ENCODE peak calls at places on chromosomes 5 and 9, in ten cellular contexts. A is endothelial cell, D is WTC11, I is GM13977, R is HCT116, O is BJ, Q is A549, J is AG04450, B is RWPE1, W is sigmoid colon. F is an unnamed sample.

GRCh38 chr5:17355585-17356346 is 138.3 kb downstream of the BASP1 start:
- DNase-seq in I (no peak), O (peak), A (no peak), J (no peak), D (no peak), R (no peak), B (no peak), W (no peak), Q (no peak), F (no peak)

GRCh38 chr5:93273176-93273575 is 307.8 kb downstream of the NR2F1-AS1 start:
- DNase-seq in I (no peak), D (no peak), Q (no peak), A (no peak), J (no peak), B (peak), R (no peak), W (no peak), O (no peak), F (no peak)

GRCh38 chr5:111935022-111935421 is 178.0 kb upstream of the NREP start:
- DNase-seq in O (no peak), I (no peak), B (no peak), A (no peak), W (no peak), J (no peak), Q (no peak), R (no peak), D (no peak), F (no peak)

GRCh38 chr9:98317134-98317857 is 61.8 kb upstream of the TBC1D2 start:
- DNase-seq in A (no peak), J (no peak), Q (no peak), R (no peak), W (no peak), I (no peak), O (no peak), D (no peak), B (no peak), F (no peak)

GRCh38 chr5:54742417-54742889 is 224.9 kb downstream of the SNX18 start:
- DNase-seq in I (no peak), A (peak), B (peak), O (no peak), W (no peak), Q (peak), J (no peak), R (no peak), D (no peak), F (no peak)

GRCh38 chr5:148849461-148849860 is 23.1 kb downstream of the ADRB2 start:
- DNase-seq in Q (no peak), J (no peak), O (no peak), B (no peak), W (no peak), A (no peak), R (no peak), D (no peak), I (no peak), F (no peak)

GRCh38 chr9:130387905-130388304 is 56.9 kb upstream of the ASS1 start:
- DNase-seq in O (no peak), D (no peak), B (no peak), W (no peak), A (no peak), Q (no peak), I (no peak), J (no peak), R (no peak), F (no peak)

GRCh38 chr5:8829322-8830029 is 716.4 kb downstream of the SEMA5A start:
- DNase-seq in Q (peak), O (peak), R (no peak), W (no peak), B (peak), A (no peak), D (no peak), I (no peak), J (peak), F (no peak)

GRCh38 chr5:136057401-136057951 is 28.7 kb downstream of the TGFBI start:
- DNase-seq in I (no peak), J (peak), D (no peak), W (no peak), O (no peak), R (no peak), B (no peak), A (no peak), Q (no peak), F (no peak)

GRCh38 chr5:139671096-139671841 is 23.1 kb downstream of the CXXC5 start:
- DNase-seq in I (peak), B (peak), D (no peak), J (no peak), R (no peak), O (no peak), A (peak), Q (no peak), W (no peak), F (no peak)

GRCh38 chr9:33415152-33416038 is 13.0 kb upstream of the AQP7 start:
- DNase-seq in O (no peak), B (peak), J (no peak), Q (peak), D (peak), A (peak), I (peak), R (peak), W (peak), F (peak)

GRCh38 chr5:161058751-161059150 is 206.7 kb upstream of the ATP10B start:
- DNase-seq in R (no peak), O (no peak), W (no peak), I (no peak), Q (no peak), B (no peak), J (no peak), D (no peak), A (no peak), F (no peak)

GRCh38 chr5:33180900-33181299 is 259.9 kb upstream of the TARS1 start:
- DNase-seq in B (peak), A (peak), J (peak), I (no peak), D (no peak), W (no peak), Q (peak), O (peak), R (peak), F (no peak)

GRCh38 chr5:155147222-155147621 is 133.7 kb downstream of the KIF4B start:
- DNase-seq in B (peak), Q (no peak), J (no peak), O (no peak), D (no peak), R (no peak), W (no peak), A (no peak), I (no peak), F (no peak)

GRCh38 chr9:26459959-26460358 is 432.6 kb downstream of the CAAP1 start:
- DNase-seq in A (no peak), B (no peak), Q (no peak), J (no peak), R (no peak), O (no peak), D (no peak), I (no peak), W (no peak), F (no peak)

GRCh38 chr5:180792965-180793287 is 9.7 kb downstream of the MGAT1 start:
- DNase-seq in O (no peak), A (no peak), W (no peak), Q (no peak), I (no peak), B (no peak), D (no peak), J (no peak), R (no peak), F (no peak)

GRCh38 chr9:81526587-81526986 is 162.8 kb downstream of the TLE1 start:
- DNase-seq in I (no peak), W (no peak), O (peak), R (no peak), A (no peak), D (no peak), Q (no peak), J (peak), B (no peak), F (no peak)

GRCh38 chr9:114790521-114790920 is 15.3 kb downstream of the TNFSF15 start:
- DNase-seq in O (no peak), D (no peak), A (no peak), Q (no peak), J (no peak), B (no peak), R (no peak), W (no peak), I (no peak), F (no peak)

GRCh38 chr9:121736147-121736721 is 84.8 kb downstream of the DAB2IP start:
- DNase-seq in J (no peak), R (no peak), D (peak), B (peak), I (no peak), O (no peak), W (peak), A (peak), Q (peak), F (peak)

GRCh38 chr9:17191095-17191494 is 56.3 kb downstream of the CNTLN start:
- DNase-seq in R (no peak), A (no peak), Q (no peak), B (no peak), D (no peak), J (no peak), O (no peak), I (no peak), W (no peak), F (no peak)

GRCh38 chr5:72144762-72145161 is 37.5 kb downstream of the MAP1B start:
- DNase-seq in J (no peak), Q (no peak), O (no peak), A (no peak), I (no peak), D (no peak), B (no peak), R (no peak), W (no peak), F (no peak)

GRCh38 chr9:129866373-129867137 is 31.3 kb downstream of the USP20 start:
- DNase-seq in A (no peak), I (no peak), O (no peak), D (no peak), J (no peak), Q (no peak), R (no peak), W (no peak), B (no peak), F (no peak)

GRCh38 chr5:40401965-40402364 is 277.8 kb upstream of the PTGER4 start:
- DNase-seq in O (peak), R (no peak), J (no peak), D (no peak), B (peak), A (no peak), W (no peak), Q (no peak), I (no peak), F (no peak)

GRCh38 chr9:88006511-88007290 is 32.4 kb upstream of the CDK20 start:
- DNase-seq in B (no peak), D (peak), J (no peak), R (no peak), Q (no peak), A (no peak), O (no peak), W (no peak), I (peak), F (no peak)

GRCh38 chr9:6996061-6996854 is 238.5 kb downstream of the KDM4C start:
- DNase-seq in R (no peak), O (no peak), Q (no peak), D (no peak), W (no peak), B (no peak), A (no peak), I (no peak), J (no peak), F (no peak)

GRCh38 chr9:107707915-107708441 is 218.4 kb upstream of the KLF4 start:
- DNase-seq in J (no peak), W (no peak), R (no peak), Q (peak), O (no peak), A (no peak), B (no peak), D (no peak), I (no peak), F (no peak)

GRCh38 chr5:141525659-141526058 is 36.8 kb downstream of the PCDHGC5 start:
- DNase-seq in Q (no peak), O (no peak), W (no peak), A (no peak), D (no peak), R (no peak), I (no peak), J (no peak), B (no peak), F (no peak)

GRCh38 chr5:459562-460412 is 16.8 kb downstream of the EXOC3 start:
- DNase-seq in O (no peak), D (no peak), W (peak), R (no peak), I (no peak), A (no peak), B (no peak), J (no peak), Q (no peak), F (no peak)

GRCh38 chr5:55636177-55636576 is 75.9 kb downstream of the SLC38A9 start:
- DNase-seq in I (no peak), O (no peak), Q (no peak), W (no peak), R (no peak), B (no peak), A (no peak), J (no peak), D (no peak), F (no peak)

GRCh38 chr9:114894801-114895433 is 35.5 kb downstream of the TNFSF8 start:
- DNase-seq in D (no peak), B (peak), W (no peak), Q (peak), O (peak), R (no peak), J (peak), A (peak), I (no peak), F (no peak)

GRCh38 chr9:34559616-34560546 is 29.6 kb downstream of the CNTFR start:
- DNase-seq in Q (peak), D (no peak), A (no peak), B (peak), W (no peak), I (no peak), J (no peak), R (no peak), O (no peak), F (no peak)

GRCh38 chr5:109989994-109990722 is 300.4 kb downstream of the MAN2A1 start:
- DNase-seq in B (no peak), I (no peak), D (no peak), Q (no peak), R (no peak), W (no peak), J (no peak), A (no peak), O (no peak), F (no peak)

GRCh38 chr5:39765381-39765780 is 340.6 kb upstream of the DAB2 start:
- DNase-seq in I (no peak), R (no peak), B (no peak), Q (no peak), O (no peak), A (no peak), J (no peak), W (no peak), D (no peak), F (no peak)

GRCh38 chr5:78554595-78554994 is 94.0 kb downstream of the LHFPL2 start:
- DNase-seq in D (no peak), W (no peak), O (no peak), J (no peak), I (no peak), R (no peak), Q (no peak), B (no peak), A (no peak), F (no peak)

GRCh38 chr5:55903121-55903701 is 52.1 kb downstream of the IL31RA start:
- DNase-seq in R (no peak), I (peak), B (no peak), D (no peak), J (no peak), Q (no peak), O (no peak), W (no peak), A (no peak), F (no peak)

GRCh38 chr5:108686676-108687075 is 61.0 kb upstream of the FER start:
- DNase-seq in B (no peak), D (no peak), O (no peak), J (no peak), R (no peak), I (no peak), A (no peak), W (no peak), Q (no peak), F (no peak)

GRCh38 chr5:124865603-124866354 is 119.3 kb upstream of the ZNF608 start:
- DNase-seq in R (no peak), Q (no peak), O (no peak), A (no peak), W (no peak), B (no peak), J (no peak), D (no peak), I (no peak), F (no peak)
- TF ChIP-seq CTCF in R (no peak), Q (no peak), O (no peak), A (no peak), W (no peak), B (no peak), J (no peak), D (no peak), I (no peak), F (no peak)

GRCh38 chr5:45542421-45542820 is 153.8 kb downstream of the HCN1 start:
- DNase-seq in Q (no peak), D (no peak), A (no peak), W (no peak), R (no peak), B (no peak), J (no peak), O (no peak), I (no peak), F (no peak)
- TF ChIP-seq CTCF in Q (no peak), D (no peak), A (no peak), W (no peak), R (no peak), B (no peak), J (no peak), O (no peak), I (no peak), F (no peak)

GRCh38 chr5:176813587-176814312 is 3.4 kb downstream of the UNC5A start:
- DNase-seq in I (no peak), D (no peak), Q (no peak), O (no peak), R (no peak), A (no peak), J (no peak), B (no peak), W (no peak), F (no peak)

GRCh38 chr5:176814313-176814685 is 3.9 kb downstream of the UNC5A start:
- DNase-seq in R (no peak), B (no peak), A (no peak), D (no peak), J (no peak), W (no peak), O (no peak), I (no peak), Q (no peak), F (no peak)

GRCh38 chr5:176814836-176815438 is 4.6 kb downstream of the UNC5A start:
- DNase-seq in I (no peak), W (no peak), R (no peak), Q (no peak), A (no peak), J (no peak), O (no peak), B (no peak), D (no peak), F (no peak)

GRCh38 chr5:176810687-176811501 is 535 bp downstream of the UNC5A start:
- DNase-seq in O (no peak), R (no peak), J (no peak), D (no peak), I (no peak), W (no peak), B (no peak), Q (no peak), A (no peak), F (no peak)

GRCh38 chr5:176812269-176813259 is 2.2 kb downstream of the UNC5A start:
- DNase-seq in I (peak), O (no peak), A (peak), W (no peak), B (peak), D (peak), Q (peak), R (no peak), J (no peak), F (peak)
- TF ChIP-seq CTCF in I (peak), O (peak), A (peak), W (no peak), B (peak), D (peak), Q (peak), R (no peak), J (peak), F (peak)

DNA sequence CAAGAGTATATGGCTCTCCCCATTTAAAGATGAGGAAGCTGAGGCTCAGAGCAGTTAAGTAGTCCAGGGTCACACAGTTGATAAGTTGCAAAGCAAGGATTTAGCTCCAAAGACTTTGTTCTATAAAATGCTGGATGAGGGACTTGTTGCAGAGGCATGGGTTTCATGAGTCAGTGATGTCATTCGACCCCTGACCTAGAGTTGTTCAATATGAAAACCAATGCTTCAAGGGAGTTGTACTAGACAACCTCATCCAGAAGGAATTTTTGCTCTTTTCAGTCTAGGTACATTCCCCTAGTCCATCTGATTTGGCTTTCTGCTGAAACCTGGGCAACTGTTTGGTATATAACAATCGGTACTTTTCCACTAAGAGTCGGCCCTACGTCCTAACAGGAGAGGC is 550.4 kb downstream of the EBF1 start:
- DNase-seq in I (no peak), J (no peak), R (no peak), Q (no peak), A (no peak), O (no peak), W (no peak), B (no peak), D (no peak), F (no peak)
- TF ChIP-seq CTCF in I (no peak), J (no peak), R (no peak), Q (no peak), A (no peak), O (no peak), W (no peak), B (no peak), D (no peak), F (no peak)

DNA sequence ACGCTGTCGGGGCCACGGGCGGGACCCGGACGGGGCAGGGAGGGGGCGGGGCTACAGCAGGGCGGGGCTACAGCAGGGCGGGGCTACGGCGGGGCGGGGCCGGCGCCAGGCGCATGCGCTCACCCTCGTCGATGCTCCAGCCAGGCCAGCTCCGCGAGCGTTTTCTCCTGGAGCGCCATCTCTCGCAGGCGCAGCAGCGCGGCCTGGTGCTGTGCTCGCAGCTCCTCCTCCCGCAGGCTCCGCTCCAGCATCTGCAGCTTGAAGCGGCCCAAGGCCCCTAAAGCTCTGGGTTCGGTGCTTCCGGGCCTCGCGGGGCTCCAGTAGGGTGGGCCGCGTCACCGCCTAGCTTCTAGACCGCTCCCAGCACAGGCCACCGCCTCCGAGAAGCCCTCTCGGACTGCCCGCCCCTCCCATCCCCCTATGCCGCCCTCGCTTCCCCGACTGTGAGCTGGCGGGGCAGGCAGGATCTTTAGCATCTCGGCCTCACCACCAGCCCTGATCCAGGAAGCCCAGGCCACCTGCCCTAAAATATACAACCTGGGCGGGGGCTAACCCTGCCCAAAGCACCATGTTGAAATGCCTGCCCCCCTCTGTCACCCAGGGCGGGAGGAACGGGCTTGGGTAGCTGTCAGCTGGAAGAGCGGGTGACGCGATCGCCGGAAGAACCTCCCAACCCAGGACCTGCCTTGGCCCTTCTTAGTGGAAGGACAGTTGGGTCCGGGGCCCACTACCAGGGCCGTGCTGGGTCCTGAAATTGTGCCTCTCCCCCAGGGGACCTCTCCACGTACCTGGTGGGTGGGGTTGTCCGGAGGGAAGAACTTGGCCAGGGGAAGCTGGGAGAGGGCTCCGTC is 21.9 kb upstream of the QSOX2 start:
- DNase-seq in O (no peak), B (peak), Q (peak), R (peak), D (peak), I (peak), J (peak), W (peak), A (peak), F (peak)
- TF ChIP-seq CTCF in O (peak), B (no peak), Q (peak), R (no peak), D (no peak), I (peak), J (peak), W (no peak), A (no peak), F (peak)

GRCh38 chr5:171598279-171599152 is 179.1 kb downstream of the FGF18 start:
- DNase-seq in I (no peak), R (no peak), O (no peak), Q (no peak), A (no peak), J (no peak), D (no peak), B (no peak), W (no peak), F (no peak)
- TF ChIP-seq CTCF in I (peak), R (no peak), O (no peak), Q (no peak), A (no peak), J (peak), D (no peak), B (no peak), W (no peak), F (no peak)

F was measured in progenitor cell of endocrine pancreas.